ENCODE peak calls at places on chromosome 10, in six cellular contexts. One of them, this sample, is unnamed.

GRCh38 chr10:124032982-124033886 is 60.2 kb downstream of the CHST15 start:
- DNase-seq in prostate gland: no peak
- DNase-seq in H7: no peak
- DNase-seq in AG10803: peak; percentile 31
- DNase-seq in lower leg skin: no peak
- DNase-seq in Caco-2: no peak
- DNase-seq in this sample: no peak

GRCh38 chr10:33276282-33276923 is 58.1 kb downstream of the NRP1 start:
- DNase-seq in prostate gland: no peak
- DNase-seq in H7: no peak
- DNase-seq in AG10803: no peak
- DNase-seq in lower leg skin: peak; percentile 9
- DNase-seq in Caco-2: no peak
- DNase-seq in this sample: no peak

GRCh38 chr10:78185693-78186055 is 152.0 kb downstream of the RPS24 start:
- DNase-seq in prostate gland: no peak
- DNase-seq in H7: no peak
- DNase-seq in AG10803: no peak
- DNase-seq in lower leg skin: no peak
- DNase-seq in Caco-2: no peak
- DNase-seq in this sample: peak; percentile 41

GRCh38 chr10:130192276-130192848 is 56.2 kb downstream of the GLRX3 start:
- DNase-seq in prostate gland: no peak
- DNase-seq in H7: peak; percentile 33
- DNase-seq in AG10803: no peak
- DNase-seq in lower leg skin: no peak
- DNase-seq in Caco-2: no peak
- DNase-seq in this sample: no peak

GRCh38 chr10:6170638-6171037 is 32.1 kb upstream of the PFKFB3 start:
- DNase-seq in prostate gland: no peak
- DNase-seq in H7: peak; percentile 2
- DNase-seq in AG10803: no peak
- DNase-seq in lower leg skin: no peak
- DNase-seq in Caco-2: peak; percentile 33
- DNase-seq in this sample: no peak

GRCh38 chr10:110408203-110408871 is 89.4 kb upstream of the DUSP5 start:
- DNase-seq in prostate gland: no peak
- DNase-seq in H7: peak; percentile 73
- DNase-seq in AG10803: no peak
- DNase-seq in lower leg skin: no peak
- DNase-seq in Caco-2: no peak
- DNase-seq in this sample: no peak

GRCh38 chr10:6148908-6149307 is 53.8 kb upstream of the PFKFB3 start:
- DNase-seq in prostate gland: no peak
- DNase-seq in H7: no peak
- DNase-seq in AG10803: no peak
- DNase-seq in lower leg skin: no peak
- DNase-seq in Caco-2: no peak
- DNase-seq in this sample: no peak

GRCh38 chr10:21184216-21184615 is 287.1 kb upstream of the NEBL start:
- DNase-seq in prostate gland: no peak
- DNase-seq in H7: no peak
- DNase-seq in AG10803: no peak
- DNase-seq in lower leg skin: no peak
- DNase-seq in Caco-2: no peak
- DNase-seq in this sample: no peak

This sample was measured in head of caudate nucleus.